ENCODE peak calls at places on chromosomes 4 and X, in ten cellular contexts. V, C, N, D, Z, L, U, T, Q and O are unnamed samples.
A peak's percentile ranks its signal among the peaks of the same experiment; 100 is the strongest.

GRCh38 chr4:89303989-89304388 is 3.6 kb downstream of the GPRIN3 start:
- DNase-seq in V (no peak), C (no peak), N (no peak), D (no peak), Z (no peak), L (no peak), U (no peak), T (no peak), Q (no peak), O (no peak)

GRCh38 chrX:151973262-151973661 is 1.2 kb downstream of the GABRE start:
- DNase-seq in V (no peak), C (no peak), N (no peak), D (no peak), Z (no peak), L (no peak), U (no peak), T (no peak), Q (peak; percentile 32), O (no peak)

GRCh38 chrX:31838617-31839016 is 766.8 kb upstream of the FTHL17 start:
- DNase-seq in V (no peak), C (no peak), N (no peak), D (no peak), Z (no peak), L (no peak), U (no peak), T (no peak), Q (no peak), O (no peak)

GRCh38 chr4:140718240-140718639 is 37.9 kb downstream of the TBC1D9 start:
- DNase-seq in V (no peak), C (no peak), N (no peak), D (no peak), Z (no peak), L (no peak), U (no peak), T (no peak), Q (peak; percentile 48), O (no peak)

GRCh38 chr4:13984996-13985780 is 357.7 kb upstream of the BOD1L1 start:
- DNase-seq in V (no peak), C (no peak), N (no peak), D (no peak), Z (no peak), L (no peak), U (no peak), T (no peak), Q (peak; percentile 92), O (no peak)

GRCh38 chr4:98653890-98654867 is 4.2 kb downstream of the TSPAN5 start:
- DNase-seq in V (no peak), C (no peak), N (no peak), D (no peak), Z (peak; percentile 21), L (no peak), U (peak; percentile 64), T (no peak), Q (peak; percentile 99), O (no peak)

GRCh38 chrX:146435472-146435871 is 374.1 kb upstream of the CXorf51B start:
- DNase-seq in V (no peak), C (no peak), N (no peak), D (no peak), Z (no peak), L (no peak), U (no peak), T (no peak), Q (no peak), O (no peak)

GRCh38 chr4:114132830-114133229 is 153.4 kb upstream of the ARSJ start:
- DNase-seq in V (no peak), C (no peak), N (peak; percentile 4), D (no peak), Z (no peak), L (no peak), U (no peak), T (no peak), Q (no peak), O (no peak)

GRCh38 chr4:184628103-184628502 is 21.1 kb downstream of the CASP3 start:
- DNase-seq in V (no peak), C (no peak), N (no peak), D (no peak), Z (no peak), L (no peak), U (no peak), T (no peak), Q (peak; percentile 10), O (no peak)

GRCh38 chr4:180485407-180485806 is 1757.8 kb upstream of the TENM3 start:
- DNase-seq in V (no peak), C (no peak), N (no peak), D (no peak), Z (no peak), L (no peak), U (no peak), T (no peak), Q (no peak), O (no peak)

GRCh38 chr4:112234952-112235609 is 3.5 kb downstream of the AP1AR start:
- DNase-seq in V (no peak), C (peak; percentile 36), N (peak; percentile 47), D (no peak), Z (peak; percentile 18), L (no peak), U (peak; percentile 63), T (peak; percentile 65), Q (peak; percentile 83), O (no peak)

GRCh38 chr4:6250235-6250983 is 19.2 kb upstream of the WFS1 start:
- DNase-seq in V (peak; percentile 62), C (peak; percentile 6), N (peak; percentile 65), D (no peak), Z (peak; percentile 8), L (no peak), U (peak; percentile 76), T (no peak), Q (peak; percentile 32), O (no peak)